ENCODE peak calls at places on chromosomes 3 and 15, in four cellular contexts. F is tibial nerve, T is progenitor cell of endocrine pancreas, E is Panc1. G is an unnamed sample.
A peak's percentile ranks its signal among the peaks of the same experiment; 100 is the strongest.

GRCh38 chr3:178084938-178085816 is 451.1 kb upstream of the KCNMB2 start:
- DNase-seq in F (peak; percentile 52), T (peak; percentile 24), E (no peak), G (peak; percentile 75)

GRCh38 chr15:74821091-74821789 is 5.2 kb upstream of the CPLX3 start:
- DNase-seq in F (no peak), T (no peak), E (no peak), G (no peak)

GRCh38 chr15:91572110-91572509 is 281.4 kb upstream of the SLCO3A1 start:
- DNase-seq in F (no peak), T (no peak), E (no peak), G (no peak)

GRCh38 chr3:100401674-100402036 is 316 bp downstream of the LNP1 start:
- DNase-seq in F (no peak), T (peak; percentile 11), E (no peak), G (no peak)

GRCh38 chr3:12194209-12194608 is 35.5 kb upstream of the TIMP4 start:
- DNase-seq in F (no peak), T (no peak), E (peak; percentile 73), G (no peak)

GRCh38 chr15:83064859-83065258 is 2.2 kb downstream of the BTBD1 start:
- DNase-seq in F (no peak), T (no peak), E (no peak), G (no peak)

GRCh38 chr15:93321881-93322282 is 232.9 kb upstream of the RGMA start:
- DNase-seq in F (no peak), T (no peak), E (no peak), G (no peak)

GRCh38 chr3:190056795-190057194 is 63.9 kb downstream of the P3H2 start:
- DNase-seq in F (no peak), T (no peak), E (no peak), G (no peak)

GRCh38 chr15:58678683-58679082 is 70.8 kb downstream of the ADAM10 start:
- DNase-seq in F (no peak), T (no peak), E (no peak), G (no peak)

GRCh38 chr3:173938159-173938558 is 540.6 kb downstream of the NLGN1 start:
- DNase-seq in F (no peak), T (no peak), E (no peak), G (no peak)

GRCh38 chr15:74821790-74822158 is 4.7 kb upstream of the CPLX3 start:
- DNase-seq in F (no peak), T (no peak), E (no peak), G (no peak)

GRCh38 chr3:16309558-16309957 is 44.5 kb downstream of the OXNAD1 start:
- DNase-seq in F (no peak), T (no peak), E (no peak), G (no peak)

GRCh38 chr15:47466357-47466756 is 250.9 kb upstream of the SEMA6D start:
- DNase-seq in F (no peak), T (no peak), E (no peak), G (no peak)

GRCh38 chr3:9142346-9142745 is 107.1 kb downstream of the SRGAP3 start:
- DNase-seq in F (no peak), T (no peak), E (no peak), G (no peak)

GRCh38 chr3:112676659-112677234 is 35.8 kb upstream of the CCDC80 start:
- DNase-seq in F (no peak), T (no peak), E (peak; percentile 90), G (no peak)

GRCh38 chr3:9879830-9880549 is at the start of gene CIDEC:
- DNase-seq in F (no peak), T (no peak), E (no peak), G (no peak)

GRCh38 chr3:195717852-195718476 is 2.8 kb upstream of the MUC20 start:
- DNase-seq in F (no peak), T (no peak), E (no peak), G (no peak)

GRCh38 chr3:57597973-57598351 is 818 bp upstream of the ARF4 start:
- DNase-seq in F (no peak), T (no peak), E (no peak), G (no peak)

GRCh38 chr3:57596495-57597239 is 477 bp downstream of the ARF4 start:
- DNase-seq in F (peak; percentile 58), T (peak; percentile 51), E (no peak), G (peak; percentile 76)

GRCh38 chr3:57600195-57600594 is 3.1 kb upstream of the ARF4 start:
- DNase-seq in F (no peak), T (no peak), E (no peak), G (no peak)

GRCh38 chr3:57594576-57594975 is 2.6 kb downstream of the ARF4 start:
- DNase-seq in F (no peak), T (no peak), E (no peak), G (no peak)

DNA sequence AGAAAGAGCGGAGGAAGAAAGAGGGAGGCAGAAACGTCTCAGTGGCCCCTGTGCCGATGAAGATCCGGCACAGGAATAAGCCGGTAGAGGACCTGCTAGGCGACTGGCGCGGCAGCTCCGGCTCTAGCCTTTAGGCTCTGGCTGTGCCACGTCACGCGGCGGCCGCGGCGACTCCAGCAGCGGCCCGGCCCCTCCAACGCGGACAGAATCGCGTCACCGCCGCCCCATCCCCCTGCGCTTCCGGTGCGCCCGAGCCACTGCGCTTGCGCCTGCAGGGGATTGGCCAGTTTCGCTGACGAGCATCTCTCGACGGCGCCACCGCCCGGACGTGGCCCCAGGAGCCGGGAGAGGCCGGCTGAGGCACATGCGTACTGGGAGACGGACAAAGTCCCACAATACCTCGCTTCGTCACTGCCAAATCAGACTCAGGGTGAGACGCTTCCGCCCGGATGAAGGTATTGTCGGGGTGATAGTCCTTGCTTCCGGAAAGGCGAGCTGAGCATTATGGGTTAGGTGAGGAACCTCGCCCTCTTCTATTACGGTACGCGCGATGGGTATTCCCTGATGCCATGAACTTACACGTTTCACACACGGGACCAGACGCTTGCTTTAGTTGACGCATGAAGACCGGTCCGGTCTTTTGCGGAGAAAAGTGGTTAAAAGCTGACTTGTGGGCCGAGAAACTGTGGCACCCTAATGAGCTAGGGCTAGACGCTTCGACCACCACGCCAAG is at the start of gene ARF4:
- DNase-seq in F (peak; percentile 97), T (peak; percentile 100), E (peak; percentile 94), G (peak; percentile 100)
- TF ChIP-seq CTCF in F (peak; percentile 56), T (no peak), E (no peak), G (no peak)

DNA sequence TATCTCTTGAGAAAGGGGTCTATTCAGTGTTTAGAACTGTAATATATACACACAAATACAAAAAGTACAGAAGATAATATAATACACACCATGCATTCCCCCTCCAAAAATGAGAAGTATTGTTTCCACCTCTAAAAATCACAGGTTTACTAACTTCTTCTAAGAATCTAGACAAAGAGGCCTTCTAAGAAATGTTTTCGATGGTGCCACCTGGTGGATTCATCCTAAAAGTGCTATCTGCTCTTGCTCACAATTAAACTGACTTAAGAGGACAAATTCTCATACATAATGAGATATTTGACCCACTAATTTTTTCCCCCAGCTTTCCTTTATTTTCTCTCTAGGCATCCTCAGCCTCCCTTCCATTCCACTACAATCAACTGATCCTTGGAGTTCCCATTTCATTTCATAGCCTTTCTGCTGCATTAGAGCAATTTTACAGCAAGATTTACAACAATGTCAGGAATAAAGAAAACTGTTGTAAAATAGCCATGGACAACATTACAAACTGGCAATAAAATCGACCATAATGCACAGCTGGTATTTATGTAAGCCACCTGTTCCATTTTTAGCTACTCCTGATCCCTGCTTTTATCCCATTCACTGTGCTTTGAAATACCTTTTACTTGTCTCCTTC is 124.6 kb downstream of the ARRDC4 start:
- DNase-seq in F (no peak), T (no peak), E (peak; percentile 36), G (no peak)
- TF ChIP-seq CTCF in F (peak; percentile 79), T (peak; percentile 75), E (peak; percentile 64), G (peak; percentile 82)

GRCh38 chr15:51736069-51736468 is 1.4 kb downstream of the LYSMD2 start:
- DNase-seq in F (no peak), T (no peak), E (no peak), G (no peak)
- TF ChIP-seq CTCF in F (no peak), T (no peak), E (no peak), G (no peak)

GRCh38 chr3:184282941-184283340 is 7.1 kb downstream of the ECE2 start:
- DNase-seq in F (no peak), T (no peak), E (no peak), G (no peak)

GRCh38 chr3:184290331-184290730 is 8.7 kb upstream of the PSMD2 start:
- DNase-seq in F (no peak), T (no peak), E (no peak), G (no peak)

GRCh38 chr3:184289426-184289938 is 9.6 kb upstream of the PSMD2 start:
- DNase-seq in F (no peak), T (peak; percentile 23), E (peak; percentile 43), G (no peak)

GRCh38 chr3:184283681-184284080 is 7.9 kb downstream of the ECE2 start:
- DNase-seq in F (no peak), T (no peak), E (no peak), G (no peak)

DNA sequence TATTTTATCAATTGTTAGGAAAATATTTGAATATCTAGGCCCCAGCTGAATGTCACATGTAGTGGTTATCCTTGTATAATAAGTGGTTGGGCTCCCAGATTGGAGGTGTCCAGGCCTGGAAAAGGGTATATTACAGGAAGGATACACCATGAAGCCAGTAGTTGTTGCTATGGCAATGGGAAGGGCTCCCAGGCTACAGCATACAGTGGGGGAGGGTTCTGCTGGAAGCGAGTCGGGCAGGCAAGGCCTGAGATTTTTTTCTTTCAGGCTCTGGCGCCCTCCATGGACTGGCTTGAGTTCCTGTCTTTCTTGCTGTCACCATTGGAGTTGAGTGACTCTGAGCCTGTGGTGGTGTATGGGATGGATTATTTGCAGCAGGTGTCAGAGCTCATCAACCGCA is 8.9 kb downstream of the ECE2 start:
- DNase-seq in F (no peak), T (no peak), E (no peak), G (no peak)
- TF ChIP-seq CTCF in F (no peak), T (peak; percentile 42), E (peak; percentile 81), G (peak; percentile 70)

DNA sequence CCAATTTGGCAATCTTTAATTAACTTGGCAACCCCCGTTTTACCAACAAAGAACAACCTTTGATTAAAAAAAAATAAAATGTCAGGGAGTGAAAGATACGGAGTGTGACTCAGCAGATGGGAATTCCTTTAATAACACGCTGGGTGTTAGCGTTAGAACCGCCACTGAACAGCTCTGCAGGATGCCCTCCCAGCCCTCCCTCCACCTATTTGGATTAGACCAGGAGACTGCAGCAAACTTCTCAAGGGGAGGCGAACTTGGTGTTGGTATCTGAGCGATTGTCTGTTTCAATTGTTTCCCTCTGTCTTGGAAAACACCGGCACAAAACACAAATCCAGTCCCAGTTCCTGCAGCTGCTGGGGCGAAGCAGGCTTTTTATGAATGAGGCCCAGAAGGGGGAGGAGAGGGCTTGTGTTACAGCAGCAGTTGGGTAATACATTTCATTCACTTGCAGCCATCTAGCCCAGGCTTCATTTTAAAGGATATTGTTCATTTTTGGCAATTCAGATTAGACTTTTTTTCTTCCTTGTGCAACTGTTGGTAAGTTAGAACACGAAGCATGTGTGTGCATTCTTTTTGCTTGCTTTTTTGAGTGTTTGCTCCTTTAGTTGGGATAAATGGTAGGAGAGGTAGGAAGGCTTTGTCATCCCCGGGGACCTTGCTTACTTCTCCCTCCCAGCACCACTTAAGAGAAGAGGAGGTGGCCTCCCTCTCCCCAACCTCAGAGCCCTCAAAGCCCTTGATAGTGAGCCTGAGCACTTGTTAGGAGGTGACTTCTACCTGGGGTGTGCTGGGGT is 152.3 kb downstream of the IGF1R start:
- DNase-seq in F (no peak), T (peak; percentile 25), E (peak; percentile 77), G (no peak)
- TF ChIP-seq CTCF in F (no peak), T (no peak), E (no peak), G (no peak)

G was measured in type B pancreatic cell.